ENCODE peak calls at places on chromosome 15, in five cellular contexts. R is aorta, F is NCI-H2029, D is cardiac fibroblast, H is HFFc6. B is an unnamed sample.
A peak's percentile ranks its signal among the peaks of the same experiment; 100 is the strongest.

GRCh38 chr15:81820236-81820635 is 225.6 kb downstream of the MEX3B start:
- DNase-seq in F (no peak), R (no peak), H (no peak), D (peak; percentile 2), B (no peak)

GRCh38 chr15:80183291-80183690 is 30.5 kb downstream of the FAH start:
- DNase-seq in F (no peak), R (no peak), H (no peak), D (no peak), B (no peak)

GRCh38 chr15:41983221-41983620 is 10.9 kb upstream of the EHD4 start:
- DNase-seq in R (no peak), F (no peak), H (no peak), D (no peak), B (no peak)

GRCh38 chr15:50058231-50058630 is 60.8 kb downstream of the ATP8B4 start:
- DNase-seq in D (peak; percentile 75), H (no peak), R (no peak), F (no peak), B (no peak)

GRCh38 chr15:38535451-38536200 is 29.0 kb downstream of the RASGRP1 start:
- DNase-seq in H (peak; percentile 55), R (no peak), F (no peak), D (peak; percentile 29), B (no peak)

GRCh38 chr15:37220949-37221670 is 120.8 kb upstream of the MEIS2 start:
- DNase-seq in D (no peak), H (no peak), F (no peak), R (no peak), B (no peak)

GRCh38 chr15:61629269-61629668 is 400.2 kb upstream of the RORA start:
- DNase-seq in F (no peak), D (no peak), R (no peak), H (no peak), B (no peak)

GRCh38 chr15:90035835-90036220 is 34.7 kb downstream of the ZNF710 start:
- DNase-seq in D (no peak), F (no peak), H (no peak), R (peak; percentile 69), B (no peak)

GRCh38 chr15:47803767-47804166 is 86.5 kb downstream of the SEMA6D start:
- DNase-seq in D (no peak), R (no peak), H (no peak), F (no peak), B (no peak)

GRCh38 chr15:86919581-86919980 is 839.9 kb downstream of the AGBL1 start:
- DNase-seq in D (no peak), F (no peak), R (no peak), H (no peak), B (no peak)

GRCh38 chr15:63523306-63523990 is 19.1 kb downstream of the USP3 start:
- DNase-seq in F (no peak), R (no peak), H (no peak), D (no peak), B (no peak)

GRCh38 chr15:26179906-26180305 is 316.8 kb upstream of the ATP10A start:
- DNase-seq in F (no peak), R (no peak), D (no peak), H (peak; percentile 9), B (peak; percentile 11)

GRCh38 chr15:45402955-45403892 is 24.9 kb upstream of the GATM start:
- DNase-seq in R (peak; percentile 65), F (no peak), H (peak; percentile 43), D (peak; percentile 20), B (peak; percentile 57)

GRCh38 chr15:87730706-87731105 is 525.8 kb downstream of the NTRK3 start:
- DNase-seq in D (no peak), F (no peak), H (no peak), R (no peak), B (no peak)

GRCh38 chr15:96472647-96473046 is 142.1 kb downstream of the NR2F2 start:
- DNase-seq in R (no peak), H (no peak), D (no peak), F (no peak), B (no peak)

GRCh38 chr15:40276927-40277326 is 5.9 kb downstream of the ANKRD63 start:
- DNase-seq in F (no peak), D (no peak), H (no peak), R (no peak), B (no peak)

GRCh38 chr15:26807517-26808427 is 34.9 kb upstream of the GABRB3 start:
- DNase-seq in F (no peak), H (no peak), D (no peak), R (no peak), B (no peak)

GRCh38 chr15:25181290-25182097 is 226.7 kb downstream of the SNRPN start:
- DNase-seq in F (no peak), H (no peak), D (no peak), R (peak; percentile 31), B (no peak)

GRCh38 chr15:62390793-62391543 is 225.9 kb upstream of the C2CD4B start:
- DNase-seq in F (no peak), R (peak; percentile 67), H (peak; percentile 35), D (peak; percentile 41), B (peak; percentile 61)

GRCh38 chr15:70538278-70538677 is 225.1 kb downstream of the UACA start:
- DNase-seq in H (no peak), F (no peak), D (no peak), R (no peak), B (no peak)

GRCh38 chr15:91678003-91678402 is 175.5 kb upstream of the SLCO3A1 start:
- DNase-seq in H (no peak), D (no peak), F (no peak), R (no peak), B (no peak)

GRCh38 chr15:76285241-76285825 is 25.9 kb downstream of the ETFA start:
- DNase-seq in H (peak; percentile 17), R (no peak), F (no peak), D (peak; percentile 14), B (no peak)

GRCh38 chr15:83848315-83849050 is 194.6 kb downstream of the ADAMTSL3 start:
- DNase-seq in R (no peak), H (no peak), F (no peak), D (peak; percentile 94), B (no peak)

GRCh38 chr15:82894971-82895520 is 57.5 kb downstream of the HOMER2 start:
- DNase-seq in R (no peak), D (no peak), H (no peak), F (no peak), B (no peak)

GRCh38 chr15:52383100-52383588 is 87.5 kb upstream of the MYO5C start:
- DNase-seq in F (no peak), R (no peak), H (no peak), D (peak; percentile 13), B (no peak)

GRCh38 chr15:74314897-74315438 is 52.5 kb downstream of the CYP11A1 start:
- DNase-seq in H (no peak), D (no peak), F (peak; percentile 30), R (peak; percentile 55), B (no peak)

GRCh38 chr15:91413142-91413541 is 313.1 kb downstream of the SV2B start:
- DNase-seq in D (no peak), F (no peak), H (no peak), R (no peak), B (no peak)

GRCh38 chr15:77840962-77841361 is 208.2 kb upstream of the LINGO1 start:
- DNase-seq in R (peak; percentile 4), F (no peak), H (peak; percentile 60), D (peak; percentile 48), B (no peak)

GRCh38 chr15:40906101-40906946 is 12.1 kb downstream of the VPS18 start:
- DNase-seq in H (peak; percentile 96), F (peak; percentile 82), R (peak; percentile 92), D (peak; percentile 97), B (peak; percentile 92)

GRCh38 chr15:101657968-101658784 is 6.0 kb upstream of the TM2D3 start:
- DNase-seq in H (no peak), R (no peak), D (no peak), F (peak; percentile 61), B (no peak)

GRCh38 chr15:80177151-80177550 is 24.4 kb downstream of the FAH start:
- DNase-seq in D (peak; percentile 45), F (no peak), H (no peak), R (no peak), B (no peak)

B was measured in nephron progenitor cell.